ENCODE peak calls at places on chromosomes 3 and 15, in ten cellular contexts. Z is gastrocnemius medialis, M is colonic mucosa, V is neural progenitor cell, A is PC-9, U is fibroblast of lung, R is HL-60, X is coronary artery, D is cardiac muscle cell, L is dorsolateral prefrontal cortex. J is an unnamed sample.

GRCh38 chr15:81297147-81297572 is 26.8 kb downstream of the STARD5 start:
- DNase-seq in Z (no peak), M (no peak), V (no peak), A (peak), U (no peak), R (no peak), X (no peak), D (no peak), L (no peak), J (peak)

GRCh38 chr3:48399387-48400172 is 27.6 kb downstream of the FBXW12 start:
- DNase-seq in Z (no peak), M (no peak), V (no peak), A (peak), U (no peak), R (no peak), X (no peak), D (no peak), L (peak), J (no peak)

GRCh38 chr3:156174229-156174847 is 54.0 kb downstream of the KCNAB1 start:
- DNase-seq in Z (no peak), M (no peak), V (peak), A (no peak), U (peak), R (no peak), X (no peak), D (peak), L (no peak), J (no peak)

GRCh38 chr3:31836397-31837075 is 144.5 kb downstream of the OSBPL10 start:
- DNase-seq in Z (no peak), M (no peak), V (no peak), A (no peak), U (no peak), R (no peak), X (no peak), D (no peak), L (no peak), J (no peak)

GRCh38 chr3:185473290-185473815 is 25.5 kb downstream of the TMEM41A start:
- DNase-seq in Z (no peak), M (no peak), V (no peak), A (peak), U (no peak), R (no peak), X (no peak), D (no peak), L (peak), J (no peak)

GRCh38 chr15:85623648-85624047 is 171.1 kb downstream of the KLHL25 start:
- DNase-seq in Z (no peak), M (no peak), V (no peak), A (no peak), U (peak), R (no peak), X (no peak), D (no peak), L (no peak), J (no peak)

GRCh38 chr3:39148116-39149058 is 5.0 kb downstream of the CSRNP1 start:
- DNase-seq in Z (no peak), M (no peak), V (no peak), A (no peak), U (peak), R (no peak), X (peak), D (no peak), L (no peak), J (no peak)

GRCh38 chr3:169667710-169668080 is 4.2 kb upstream of the MECOM start:
- DNase-seq in Z (no peak), M (no peak), V (no peak), A (no peak), U (no peak), R (no peak), X (no peak), D (no peak), L (no peak), J (no peak)

GRCh38 chr3:132004571-132004970 is 30.2 kb downstream of the CPNE4 start:
- DNase-seq in Z (no peak), M (no peak), V (no peak), A (no peak), U (peak), R (no peak), X (no peak), D (no peak), L (no peak), J (no peak)

GRCh38 chr3:184255291-184256039 is 5.9 kb downstream of the CAMK2N2 start:
- DNase-seq in Z (no peak), M (no peak), V (no peak), A (no peak), U (no peak), R (no peak), X (no peak), D (no peak), L (no peak), J (no peak)

GRCh38 chr15:31265871-31266711 is 60.5 kb upstream of the KLF13 start:
- DNase-seq in Z (no peak), M (peak), V (peak), A (no peak), U (peak), R (peak), X (peak), D (no peak), L (peak), J (peak)

GRCh38 chr3:106945435-106945834 is 431.8 kb upstream of the CCDC54 start:
- DNase-seq in Z (no peak), M (no peak), V (no peak), A (no peak), U (peak), R (no peak), X (no peak), D (no peak), L (no peak), J (no peak)

GRCh38 chr3:73552700-73553099 is 72.0 kb downstream of the PDZRN3 start:
- DNase-seq in Z (peak), M (no peak), V (no peak), A (no peak), U (peak), R (no peak), X (no peak), D (no peak), L (no peak), J (no peak)

GRCh38 chr3:13702226-13702820 is 153.4 kb downstream of the FBLN2 start:
- DNase-seq in Z (no peak), M (no peak), V (no peak), A (no peak), U (no peak), R (no peak), X (peak), D (no peak), L (no peak), J (peak)

GRCh38 chr15:71595846-71596553 is 214.4 kb upstream of the NR2E3 start:
- DNase-seq in Z (no peak), M (no peak), V (no peak), A (no peak), U (no peak), R (no peak), X (no peak), D (no peak), L (no peak), J (no peak)

GRCh38 chr15:94110476-94111130 is 120.8 kb upstream of the MCTP2 start:
- DNase-seq in Z (no peak), M (no peak), V (no peak), A (no peak), U (no peak), R (no peak), X (no peak), D (no peak), L (no peak), J (no peak)

GRCh38 chr3:77707271-77707670 is 667.4 kb downstream of the ROBO2 start:
- DNase-seq in Z (no peak), M (no peak), V (no peak), A (no peak), U (peak), R (no peak), X (no peak), D (no peak), L (no peak), J (no peak)

GRCh38 chr3:45929042-45929679 is 14.1 kb upstream of the CXCR6 start:
- DNase-seq in Z (no peak), M (peak), V (peak), A (peak), U (peak), R (no peak), X (no peak), D (peak), L (no peak), J (peak)

GRCh38 chr3:56970401-56971002 is 90.0 kb upstream of the SPATA12 start:
- DNase-seq in Z (no peak), M (no peak), V (no peak), A (no peak), U (no peak), R (peak), X (no peak), D (no peak), L (no peak), J (no peak)

GRCh38 chr15:79161837-79162508 is 71.4 kb upstream of the RASGRF1 start:
- DNase-seq in Z (no peak), M (no peak), V (no peak), A (no peak), U (no peak), R (no peak), X (no peak), D (no peak), L (no peak), J (no peak)

GRCh38 chr3:142588708-142589107 is 7.5 kb upstream of the PLS1 start:
- DNase-seq in Z (no peak), M (no peak), V (no peak), A (no peak), U (no peak), R (no peak), X (no peak), D (no peak), L (no peak), J (no peak)

GRCh38 chr3:28317438-28318022 is 31.0 kb upstream of the ZCWPW2 start:
- DNase-seq in Z (no peak), M (peak), V (peak), A (no peak), U (peak), R (no peak), X (no peak), D (peak), L (no peak), J (no peak)

GRCh38 chr3:129329858-129330257 is 51.2 kb downstream of the HMCES start:
- DNase-seq in Z (no peak), M (no peak), V (no peak), A (no peak), U (no peak), R (no peak), X (no peak), D (no peak), L (no peak), J (no peak)

GRCh38 chr3:46695177-46695961 is 1.9 kb upstream of the ALS2CL start:
- DNase-seq in Z (peak), M (peak), V (peak), A (no peak), U (no peak), R (peak), X (no peak), D (no peak), L (no peak), J (peak)

GRCh38 chr3:24505678-24506560 is 11.3 kb upstream of the THRB start:
- DNase-seq in Z (no peak), M (peak), V (no peak), A (no peak), U (peak), R (no peak), X (no peak), D (no peak), L (no peak), J (no peak)

GRCh38 chr15:58463815-58464697 is 32.3 kb downstream of the LIPC start:
- DNase-seq in Z (no peak), M (no peak), V (no peak), A (no peak), U (no peak), R (no peak), X (no peak), D (no peak), L (no peak), J (no peak)

GRCh38 chr3:126355777-126356372 is 1.3 kb downstream of the KLF15 start:
- DNase-seq in Z (peak), M (peak), V (peak), A (peak), U (peak), R (peak), X (peak), D (peak), L (peak), J (peak)

GRCh38 chr15:53625260-53625659 is 134.2 kb downstream of the WDR72 start:
- DNase-seq in Z (no peak), M (no peak), V (peak), A (no peak), U (no peak), R (no peak), X (no peak), D (no peak), L (no peak), J (no peak)

GRCh38 chr3:14119651-14120050 is 5.0 kb downstream of the CHCHD4 start:
- DNase-seq in Z (no peak), M (peak), V (no peak), A (no peak), U (no peak), R (no peak), X (no peak), D (no peak), L (no peak), J (no peak)

GRCh38 chr3:32577621-32578556 is 7.2 kb upstream of the DYNC1LI1 start:
- DNase-seq in Z (no peak), M (no peak), V (no peak), A (no peak), U (peak), R (peak), X (no peak), D (no peak), L (no peak), J (no peak)

GRCh38 chr3:158095302-158095997 is 10.8 kb downstream of the SHOX2 start:
- DNase-seq in Z (no peak), M (no peak), V (peak), A (no peak), U (no peak), R (no peak), X (no peak), D (no peak), L (no peak), J (no peak)

DNA sequence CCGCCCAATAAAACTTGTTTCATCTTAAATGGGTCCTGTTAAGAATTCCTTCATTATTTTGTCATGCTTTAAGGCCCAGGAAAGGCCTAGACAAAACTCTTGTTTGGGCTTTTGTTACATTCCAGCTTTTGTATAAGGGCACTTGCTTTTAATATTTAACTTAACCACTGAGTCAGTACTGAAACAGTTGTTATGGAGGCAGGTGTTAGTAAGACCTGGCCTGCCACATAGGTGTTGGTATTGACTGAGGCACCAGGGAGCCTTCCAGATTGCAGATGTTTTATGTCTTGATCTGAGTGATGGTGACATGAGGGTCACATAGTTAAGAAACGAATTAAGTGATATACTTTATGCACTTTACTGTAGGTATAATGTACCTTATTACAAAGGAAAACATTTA is 274.9 kb upstream of the TGFBR2 start:
- DNase-seq in Z (no peak), M (no peak), V (no peak), A (no peak), U (no peak), R (no peak), X (no peak), D (no peak), L (no peak), J (no peak)
- H3K27ac ChIP-seq in Z (no peak), M (no peak), V (no peak), A (no peak), U (no peak), R (no peak), X (no peak), D (no peak), L (no peak), J (no peak)

GRCh38 chr3:40873934-40874699 is 325.2 kb upstream of the CTNNB1 start:
- DNase-seq in Z (no peak), M (no peak), V (no peak), A (no peak), U (no peak), R (no peak), X (peak), D (no peak), L (no peak), J (no peak)
- H3K4me3 ChIP-seq in Z (no peak), M (no peak), V (no peak), A (no peak), U (no peak), R (no peak), X (no peak), D (no peak), L (no peak), J (no peak)

DNA sequence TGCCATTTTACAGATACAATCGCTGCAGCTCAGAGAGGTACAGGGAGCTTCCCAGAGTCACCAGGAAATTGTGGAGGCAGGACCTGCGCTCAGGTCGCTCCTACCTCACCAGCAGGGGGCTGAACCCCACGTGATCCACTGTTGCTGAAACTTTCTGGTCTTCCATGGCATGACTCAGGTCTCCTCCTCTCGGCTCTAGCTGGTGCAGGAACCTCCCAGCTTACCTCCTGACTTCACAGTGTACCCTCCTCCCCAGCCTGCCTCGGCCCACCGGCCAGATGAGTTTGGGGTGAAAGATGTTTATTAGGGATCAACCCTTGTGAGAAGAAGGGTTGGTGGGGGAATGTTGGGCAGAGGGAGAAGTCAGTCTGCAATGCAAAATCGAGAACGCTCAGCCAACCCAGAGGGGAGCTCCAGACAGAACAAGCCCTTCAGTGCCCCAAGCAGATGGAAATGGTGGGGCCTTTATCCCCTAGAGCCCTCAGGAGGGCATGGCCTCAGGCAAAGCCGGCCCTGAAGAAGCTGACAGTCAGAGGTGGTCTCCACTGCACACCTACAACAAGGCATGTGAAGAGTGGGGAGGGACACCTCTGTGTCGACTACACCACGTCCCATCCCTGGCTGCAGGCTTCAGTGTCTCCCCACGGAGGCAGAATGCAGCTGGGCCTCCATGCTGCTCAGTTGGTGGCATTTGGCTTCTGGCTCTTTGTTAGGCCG is 118.6 kb upstream of the PRR20G start:
- DNase-seq in Z (no peak), M (no peak), V (no peak), A (peak), U (no peak), R (peak), X (no peak), D (no peak), L (no peak), J (peak)
- TF ChIP-seq CTCF in Z (no peak), M (peak), V (peak), A (peak), U (no peak), R (no peak), X (no peak), D (peak), L (no peak), J (no peak)

GRCh38 chr15:90863987-90864386 is 4.4 kb upstream of the FURIN start:
- DNase-seq in Z (no peak), M (no peak), V (no peak), A (no peak), U (no peak), R (no peak), X (no peak), D (no peak), L (no peak), J (no peak)
- H3K27ac ChIP-seq in Z (peak), M (no peak), V (no peak), A (peak), U (no peak), R (peak), X (no peak), D (no peak), L (no peak), J (peak)

GRCh38 chr15:66023322-66023972 is 154.2 kb downstream of the RAB11A start:
- DNase-seq in Z (no peak), M (no peak), V (peak), A (no peak), U (no peak), R (no peak), X (no peak), D (no peak), L (peak), J (no peak)
- H3K4me3 ChIP-seq in Z (no peak), M (no peak), V (no peak), A (no peak), U (no peak), R (no peak), X (no peak), D (no peak), L (no peak), J (no peak)

J was measured in spleen.